ENCODE peak calls at places on chromosome 20, in six cellular contexts. One of them, this sample, is unnamed.
A peak's percentile ranks its signal among the peaks of the same experiment; 100 is the strongest.

GRCh38 chr20:16049478-16050093 is 523.7 kb downstream of the KIF16B start:
- ATAC-seq in GM12878: no peak
- ATAC-seq in upper lobe of left lung: no peak
- ATAC-seq in HepG2: no peak
- ATAC-seq in A549: no peak
- ATAC-seq in K562: no peak
- ATAC-seq in this sample: no peak

GRCh38 chr20:46034039-46034438 is 5.0 kb downstream of the SLC12A5 start:
- ATAC-seq in GM12878: no peak
- ATAC-seq in upper lobe of left lung: no peak
- ATAC-seq in HepG2: no peak
- ATAC-seq in A549: no peak
- ATAC-seq in K562: no peak
- ATAC-seq in this sample: no peak

GRCh38 chr20:51413753-51414323 is 128.7 kb downstream of the NFATC2 start:
- ATAC-seq in GM12878: peak; percentile 82
- ATAC-seq in upper lobe of left lung: no peak
- ATAC-seq in HepG2: no peak
- ATAC-seq in A549: no peak
- ATAC-seq in K562: no peak
- ATAC-seq in this sample: no peak

GRCh38 chr20:2816583-2817340 is 598 bp downstream of the TMEM239 start:
- ATAC-seq in GM12878: peak; percentile 49
- ATAC-seq in upper lobe of left lung: no peak
- ATAC-seq in HepG2: peak; percentile 80
- ATAC-seq in A549: peak; percentile 55
- ATAC-seq in K562: peak; percentile 86
- ATAC-seq in this sample: no peak

GRCh38 chr20:5570031-5570430 is 180.2 kb upstream of the SHLD1 start:
- ATAC-seq in GM12878: no peak
- ATAC-seq in upper lobe of left lung: no peak
- ATAC-seq in HepG2: no peak
- ATAC-seq in A549: no peak
- ATAC-seq in K562: no peak
- ATAC-seq in this sample: no peak

GRCh38 chr20:23725102-23725501 is 25.6 kb downstream of the CST1 start:
- ATAC-seq in GM12878: no peak
- ATAC-seq in upper lobe of left lung: no peak
- ATAC-seq in HepG2: no peak
- ATAC-seq in A549: no peak
- ATAC-seq in K562: no peak
- ATAC-seq in this sample: no peak

GRCh38 chr20:34979366-34980153 is 23.9 kb downstream of the MYH7B start:
- ATAC-seq in GM12878: no peak
- ATAC-seq in upper lobe of left lung: peak; percentile 56
- ATAC-seq in HepG2: no peak
- ATAC-seq in A549: peak; percentile 22
- ATAC-seq in K562: peak; percentile 98
- ATAC-seq in this sample: no peak

GRCh38 chr20:36736451-36737182 is 9.3 kb downstream of the NDRG3 start:
- ATAC-seq in GM12878: no peak
- ATAC-seq in upper lobe of left lung: no peak
- ATAC-seq in HepG2: no peak
- ATAC-seq in A549: no peak
- ATAC-seq in K562: no peak
- ATAC-seq in this sample: no peak

GRCh38 chr20:7879883-7880282 is 60.4 kb downstream of the HAO1 start:
- ATAC-seq in GM12878: no peak
- ATAC-seq in upper lobe of left lung: no peak
- ATAC-seq in HepG2: peak; percentile 91
- ATAC-seq in A549: no peak
- ATAC-seq in K562: no peak
- ATAC-seq in this sample: no peak

GRCh38 chr20:48948612-48949011 is 27.1 kb downstream of the ARFGEF2 start:
- ATAC-seq in GM12878: no peak
- ATAC-seq in upper lobe of left lung: no peak
- ATAC-seq in HepG2: peak; percentile 47
- ATAC-seq in A549: no peak
- ATAC-seq in K562: peak; percentile 47
- ATAC-seq in this sample: no peak

GRCh38 chr20:1817577-1818211 is 77.5 kb upstream of the SIRPA start:
- ATAC-seq in GM12878: no peak
- ATAC-seq in upper lobe of left lung: no peak
- ATAC-seq in HepG2: peak; percentile 36
- ATAC-seq in A549: no peak
- ATAC-seq in K562: no peak
- ATAC-seq in this sample: no peak

GRCh38 chr20:12570371-12570770 is 438.4 kb upstream of the SPTLC3 start:
- ATAC-seq in GM12878: no peak
- ATAC-seq in upper lobe of left lung: no peak
- ATAC-seq in HepG2: peak; percentile 100
- ATAC-seq in A549: peak; percentile 87
- ATAC-seq in K562: no peak
- ATAC-seq in this sample: no peak

GRCh38 chr20:56871691-56872090 is 242.6 kb downstream of the TFAP2C start:
- ATAC-seq in GM12878: no peak
- ATAC-seq in upper lobe of left lung: no peak
- ATAC-seq in HepG2: no peak
- ATAC-seq in A549: no peak
- ATAC-seq in K562: no peak
- ATAC-seq in this sample: no peak

DNA sequence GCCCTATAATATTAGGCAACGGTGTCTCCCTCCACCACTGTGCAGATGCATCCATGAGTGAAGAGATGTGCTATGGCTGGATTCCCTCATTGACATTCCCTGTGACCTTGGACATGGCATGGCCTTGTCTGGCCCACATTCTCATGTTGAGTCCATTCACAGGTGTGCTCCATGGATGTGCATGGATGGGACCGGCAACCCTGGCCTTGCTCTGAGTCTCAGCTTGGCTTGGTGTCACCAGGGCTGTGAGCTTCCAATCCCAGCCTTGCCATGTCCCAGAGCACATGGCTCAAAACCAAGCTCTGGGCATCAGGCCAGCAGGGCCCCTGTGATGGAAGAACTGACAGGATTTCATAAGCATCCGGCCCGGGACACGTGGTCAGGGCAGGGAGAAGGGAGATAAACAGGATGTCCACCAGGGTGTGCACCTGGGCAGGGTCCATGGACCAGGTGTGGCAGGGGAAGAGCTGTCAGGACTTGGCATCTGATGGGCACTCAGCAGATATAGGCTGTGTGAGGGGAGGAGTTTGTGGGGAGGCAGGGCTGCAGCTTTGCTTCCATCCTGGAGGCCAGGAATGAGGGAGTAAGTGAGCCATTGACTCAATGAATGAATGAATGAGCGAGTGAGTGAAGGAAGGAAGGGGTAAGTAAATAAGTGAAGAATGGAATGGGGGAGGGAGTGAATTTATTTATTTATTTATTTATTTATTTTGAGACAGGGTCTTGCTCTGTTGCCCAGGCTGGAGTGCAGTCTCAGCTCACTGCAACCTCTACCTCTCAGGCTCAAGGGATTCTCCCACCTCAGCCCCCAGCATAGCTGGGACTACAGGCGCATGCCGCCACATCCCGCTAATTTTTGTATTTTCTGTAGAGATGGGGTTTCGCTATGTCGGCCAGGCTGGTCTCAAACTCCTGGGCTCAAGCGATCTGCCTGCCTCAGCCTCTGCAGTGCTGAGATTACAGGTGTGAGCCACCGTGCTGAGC is 15.7 kb downstream of the NRSN2 start:
- ATAC-seq in GM12878: peak; percentile 59
- ATAC-seq in upper lobe of left lung: peak; percentile 88
- ATAC-seq in HepG2: peak; percentile 87
- ATAC-seq in A549: peak; percentile 84
- ATAC-seq in K562: peak; percentile 61
- ATAC-seq in this sample: peak; percentile 83
- TF ChIP-seq EP300 in GM12878: no peak
- TF ChIP-seq EP300 in upper lobe of left lung: no peak
- TF ChIP-seq EP300 in HepG2: no peak
- TF ChIP-seq EP300 in A549: peak; percentile 62
- TF ChIP-seq EP300 in K562: peak; percentile 64
- TF ChIP-seq EP300 in this sample: no peak

GRCh38 chr20:58650181-58650775 is 805 bp upstream of the STX16 start:
- ATAC-seq in GM12878: peak; percentile 27
- ATAC-seq in upper lobe of left lung: no peak
- ATAC-seq in HepG2: no peak
- ATAC-seq in A549: peak; percentile 6
- ATAC-seq in K562: no peak
- ATAC-seq in this sample: no peak

GRCh38 chr20:58650776-58651547 is at the start of gene STX16:
- ATAC-seq in GM12878: peak; percentile 82
- ATAC-seq in upper lobe of left lung: peak; percentile 98
- ATAC-seq in HepG2: peak; percentile 92
- ATAC-seq in A549: peak; percentile 98
- ATAC-seq in K562: peak; percentile 91
- ATAC-seq in this sample: peak; percentile 93

GRCh38 chr20:58647814-58648501 is 3.1 kb upstream of the STX16 start:
- ATAC-seq in GM12878: no peak
- ATAC-seq in upper lobe of left lung: no peak
- ATAC-seq in HepG2: no peak
- ATAC-seq in A549: no peak
- ATAC-seq in K562: no peak
- ATAC-seq in this sample: peak; percentile 62

GRCh38 chr20:58651548-58651822 is 402 bp downstream of the STX16 start:
- ATAC-seq in GM12878: no peak
- ATAC-seq in upper lobe of left lung: no peak
- ATAC-seq in HepG2: peak; percentile 17
- ATAC-seq in A549: no peak
- ATAC-seq in K562: no peak
- ATAC-seq in this sample: no peak

DNA sequence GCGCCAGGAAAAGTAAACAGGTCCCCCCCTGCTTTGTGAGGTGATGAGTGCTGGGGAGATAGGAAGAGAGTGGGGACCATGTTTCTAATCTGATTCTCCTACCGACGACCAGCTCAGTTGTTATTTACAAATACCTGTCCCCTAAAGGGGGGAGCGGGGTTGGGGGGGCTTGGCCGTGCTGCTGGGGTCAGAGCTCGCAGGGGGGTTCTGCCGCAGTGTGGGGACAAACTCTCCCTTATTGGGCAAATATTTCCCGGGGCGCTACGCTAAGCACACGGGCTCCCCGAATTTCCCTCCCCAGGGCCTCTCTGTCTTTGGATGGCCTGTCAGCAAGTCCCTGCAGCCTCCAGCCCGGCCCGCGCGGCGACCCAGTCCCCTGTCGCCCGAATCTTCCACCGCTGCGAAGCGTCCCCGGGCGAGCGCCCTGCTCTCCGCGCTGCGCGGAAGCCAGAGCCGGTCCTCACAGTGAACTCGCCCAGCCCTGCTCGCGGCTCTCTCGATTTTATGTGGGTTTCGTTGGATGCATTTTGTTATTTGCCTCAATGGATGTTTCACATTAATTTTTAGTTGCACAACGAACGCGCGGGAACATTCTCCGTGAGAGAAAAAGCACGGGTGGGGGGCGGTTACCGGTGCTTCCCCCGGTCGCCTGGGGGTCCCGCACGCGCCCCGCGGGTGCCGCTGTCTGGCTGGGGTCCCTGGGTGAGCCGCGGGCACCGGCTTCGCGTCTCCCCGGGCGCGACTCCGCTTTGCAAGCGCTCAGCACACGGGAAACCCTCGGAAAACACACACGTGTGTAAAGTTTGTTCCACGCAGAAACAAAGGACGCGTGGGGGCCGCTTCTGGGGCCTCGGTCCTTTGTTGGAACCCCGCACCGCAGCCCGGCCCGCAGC is 1.5 kb upstream of the STX16 start:
- ATAC-seq in GM12878: no peak
- ATAC-seq in upper lobe of left lung: no peak
- ATAC-seq in HepG2: no peak
- ATAC-seq in A549: no peak
- ATAC-seq in K562: no peak
- ATAC-seq in this sample: no peak
- H3K4me3 ChIP-seq in GM12878: peak overlapping the region; percentile 92
- H3K4me3 ChIP-seq in upper lobe of left lung: peak overlapping the region; percentile 81
- H3K4me3 ChIP-seq in HepG2: peak overlapping the region; percentile 2
- H3K4me3 ChIP-seq in A549: no peak overlapping the region
- H3K4me3 ChIP-seq in K562: no peak overlapping the region
- H3K4me3 ChIP-seq in this sample: peak overlapping the region; percentile 71

GRCh38 chr20:44496976-44497375 is 21.3 kb downstream of the TTPAL start:
- ATAC-seq in GM12878: peak; percentile 67
- ATAC-seq in upper lobe of left lung: no peak
- ATAC-seq in HepG2: no peak
- ATAC-seq in A549: peak; percentile 65
- ATAC-seq in K562: no peak
- ATAC-seq in this sample: no peak

GRCh38 chr20:44494266-44494665 is 18.6 kb downstream of the TTPAL start:
- ATAC-seq in GM12878: no peak
- ATAC-seq in upper lobe of left lung: peak; percentile 36
- ATAC-seq in HepG2: no peak
- ATAC-seq in A549: peak; percentile 13
- ATAC-seq in K562: no peak
- ATAC-seq in this sample: no peak

GRCh38 chr20:44495257-44495656 is 19.6 kb downstream of the TTPAL start:
- ATAC-seq in GM12878: no peak
- ATAC-seq in upper lobe of left lung: peak; percentile 78
- ATAC-seq in HepG2: peak; percentile 12
- ATAC-seq in A549: peak; percentile 16
- ATAC-seq in K562: no peak
- ATAC-seq in this sample: peak; percentile 66

GRCh38 chr20:44495802-44496481 is 20.3 kb downstream of the TTPAL start:
- ATAC-seq in GM12878: peak; percentile 60
- ATAC-seq in upper lobe of left lung: no peak
- ATAC-seq in HepG2: peak; percentile 17
- ATAC-seq in A549: peak; percentile 81
- ATAC-seq in K562: no peak
- ATAC-seq in this sample: no peak

GRCh38 chr20:44494681-44495080 is 19.0 kb downstream of the TTPAL start:
- ATAC-seq in GM12878: no peak
- ATAC-seq in upper lobe of left lung: no peak
- ATAC-seq in HepG2: peak; percentile 14
- ATAC-seq in A549: peak; percentile 4
- ATAC-seq in K562: no peak
- ATAC-seq in this sample: no peak
- H3K4me1 ChIP-seq in GM12878: peaks cover 29% of the 10 kb centered on the region
- H3K4me1 ChIP-seq in upper lobe of left lung: no peaks in the 10 kb centered on the region
- H3K4me1 ChIP-seq in HepG2: no peaks in the 10 kb centered on the region
- H3K4me1 ChIP-seq in A549: peaks cover 47% of the 10 kb centered on the region
- H3K4me1 ChIP-seq in K562: no peaks in the 10 kb centered on the region
- H3K4me1 ChIP-seq in this sample: peaks cover 30% of the 10 kb centered on the region

GRCh38 chr20:47792021-47792618 is 6.8 kb upstream of the SULF2 start:
- ATAC-seq in GM12878: no peak
- ATAC-seq in upper lobe of left lung: peak; percentile 42
- ATAC-seq in HepG2: peak; percentile 31
- ATAC-seq in A549: peak; percentile 73
- ATAC-seq in K562: no peak
- ATAC-seq in this sample: peak; percentile 93
- TF ChIP-seq EP300 in GM12878: no peak
- TF ChIP-seq EP300 in upper lobe of left lung: no peak
- TF ChIP-seq EP300 in HepG2: no peak
- TF ChIP-seq EP300 in A549: no peak
- TF ChIP-seq EP300 in K562: no peak
- TF ChIP-seq EP300 in this sample: no peak

This sample was measured in gastroesophageal sphincter.